ENCODE peak calls at places on chromosomes 4 and X, in ten cellular contexts. One of them, this sample, is unnamed.

GRCh38 chrX:17549005-17549685 is 174.1 kb downstream of the NHS start:
- DNase-seq in ovary: no peak
- DNase-seq in foreskin fibroblast: no peak
- DNase-seq in fibroblast of villous mesenchyme: no peak
- DNase-seq in CD4-positive, alpha-beta memory T cell: no peak
- DNase-seq in fibroblast of the aortic adventitia: no peak
- DNase-seq in body of pancreas: no peak
- DNase-seq in CD8-positive, alpha-beta memory T cell: no peak
- DNase-seq in HCT116: no peak
- DNase-seq in neural progenitor cell: peak
- DNase-seq in this sample: no peak

GRCh38 chr4:106160560-106160959 is 155.4 kb downstream of the TBCK start:
- DNase-seq in ovary: no peak
- DNase-seq in foreskin fibroblast: no peak
- DNase-seq in fibroblast of villous mesenchyme: peak
- DNase-seq in CD4-positive, alpha-beta memory T cell: no peak
- DNase-seq in fibroblast of the aortic adventitia: no peak
- DNase-seq in body of pancreas: no peak
- DNase-seq in CD8-positive, alpha-beta memory T cell: no peak
- DNase-seq in HCT116: no peak
- DNase-seq in neural progenitor cell: no peak
- DNase-seq in this sample: no peak

GRCh38 chrX:150768132-150768485 is 74.9 kb downstream of the MTMR1 start:
- DNase-seq in ovary: no peak
- DNase-seq in foreskin fibroblast: no peak
- DNase-seq in fibroblast of villous mesenchyme: peak
- DNase-seq in CD4-positive, alpha-beta memory T cell: no peak
- DNase-seq in fibroblast of the aortic adventitia: peak
- DNase-seq in body of pancreas: no peak
- DNase-seq in CD8-positive, alpha-beta memory T cell: no peak
- DNase-seq in HCT116: no peak
- DNase-seq in neural progenitor cell: no peak
- DNase-seq in this sample: peak

GRCh38 chr4:41256131-41256739 is 493 bp upstream of the UCHL1 start:
- DNase-seq in ovary: no peak
- DNase-seq in foreskin fibroblast: no peak
- DNase-seq in fibroblast of villous mesenchyme: peak
- DNase-seq in CD4-positive, alpha-beta memory T cell: no peak
- DNase-seq in fibroblast of the aortic adventitia: peak
- DNase-seq in body of pancreas: no peak
- DNase-seq in CD8-positive, alpha-beta memory T cell: no peak
- DNase-seq in HCT116: no peak
- DNase-seq in neural progenitor cell: peak
- DNase-seq in this sample: peak

GRCh38 chr4:69589884-69590283 is 49.6 kb downstream of the UGT2A2 start:
- DNase-seq in ovary: no peak
- DNase-seq in foreskin fibroblast: no peak
- DNase-seq in fibroblast of villous mesenchyme: no peak
- DNase-seq in CD4-positive, alpha-beta memory T cell: no peak
- DNase-seq in fibroblast of the aortic adventitia: no peak
- DNase-seq in body of pancreas: no peak
- DNase-seq in CD8-positive, alpha-beta memory T cell: no peak
- DNase-seq in HCT116: no peak
- DNase-seq in neural progenitor cell: no peak
- DNase-seq in this sample: no peak

GRCh38 chr4:39698424-39699009 is 581 bp downstream of the UBE2K start:
- DNase-seq in ovary: peak
- DNase-seq in foreskin fibroblast: no peak
- DNase-seq in fibroblast of villous mesenchyme: peak
- DNase-seq in CD4-positive, alpha-beta memory T cell: peak
- DNase-seq in fibroblast of the aortic adventitia: peak
- DNase-seq in body of pancreas: peak
- DNase-seq in CD8-positive, alpha-beta memory T cell: no peak
- DNase-seq in HCT116: no peak
- DNase-seq in neural progenitor cell: peak
- DNase-seq in this sample: no peak

GRCh38 chr4:8850830-8851188 is 20.8 kb downstream of the HMX1 start:
- DNase-seq in ovary: no peak
- DNase-seq in foreskin fibroblast: no peak
- DNase-seq in fibroblast of villous mesenchyme: no peak
- DNase-seq in CD4-positive, alpha-beta memory T cell: no peak
- DNase-seq in fibroblast of the aortic adventitia: no peak
- DNase-seq in body of pancreas: no peak
- DNase-seq in CD8-positive, alpha-beta memory T cell: no peak
- DNase-seq in HCT116: no peak
- DNase-seq in neural progenitor cell: no peak
- DNase-seq in this sample: no peak

GRCh38 chr4:178602833-178603232 is 1160.6 kb upstream of the AGA start:
- DNase-seq in ovary: no peak
- DNase-seq in foreskin fibroblast: no peak
- DNase-seq in fibroblast of villous mesenchyme: no peak
- DNase-seq in CD4-positive, alpha-beta memory T cell: no peak
- DNase-seq in fibroblast of the aortic adventitia: no peak
- DNase-seq in body of pancreas: no peak
- DNase-seq in CD8-positive, alpha-beta memory T cell: no peak
- DNase-seq in HCT116: no peak
- DNase-seq in neural progenitor cell: no peak
- DNase-seq in this sample: no peak

GRCh38 chr4:47383829-47384427 is 79.6 kb downstream of the COMMD8 start:
- DNase-seq in ovary: no peak
- DNase-seq in foreskin fibroblast: peak
- DNase-seq in fibroblast of villous mesenchyme: peak
- DNase-seq in CD4-positive, alpha-beta memory T cell: no peak
- DNase-seq in fibroblast of the aortic adventitia: peak
- DNase-seq in body of pancreas: no peak
- DNase-seq in CD8-positive, alpha-beta memory T cell: no peak
- DNase-seq in HCT116: peak
- DNase-seq in neural progenitor cell: peak
- DNase-seq in this sample: peak

GRCh38 chrX:131262738-131263679 is 26.1 kb downstream of the IGSF1 start:
- DNase-seq in ovary: no peak
- DNase-seq in foreskin fibroblast: no peak
- DNase-seq in fibroblast of villous mesenchyme: peak
- DNase-seq in CD4-positive, alpha-beta memory T cell: no peak
- DNase-seq in fibroblast of the aortic adventitia: no peak
- DNase-seq in body of pancreas: peak
- DNase-seq in CD8-positive, alpha-beta memory T cell: no peak
- DNase-seq in HCT116: peak
- DNase-seq in neural progenitor cell: peak
- DNase-seq in this sample: no peak

GRCh38 chr4:46667790-46668189 is 241.3 kb downstream of the COX7B2 start:
- DNase-seq in ovary: no peak
- DNase-seq in foreskin fibroblast: no peak
- DNase-seq in fibroblast of villous mesenchyme: no peak
- DNase-seq in CD4-positive, alpha-beta memory T cell: no peak
- DNase-seq in fibroblast of the aortic adventitia: no peak
- DNase-seq in body of pancreas: no peak
- DNase-seq in CD8-positive, alpha-beta memory T cell: no peak
- DNase-seq in HCT116: no peak
- DNase-seq in neural progenitor cell: no peak
- DNase-seq in this sample: no peak

GRCh38 chrX:72272868-72273267 is 4.2 kb downstream of the RPS4X start:
- DNase-seq in ovary: no peak
- DNase-seq in foreskin fibroblast: no peak
- DNase-seq in fibroblast of villous mesenchyme: peak
- DNase-seq in CD4-positive, alpha-beta memory T cell: no peak
- DNase-seq in fibroblast of the aortic adventitia: peak
- DNase-seq in body of pancreas: no peak
- DNase-seq in CD8-positive, alpha-beta memory T cell: no peak
- DNase-seq in HCT116: no peak
- DNase-seq in neural progenitor cell: no peak
- DNase-seq in this sample: no peak
- H3K4me3 ChIP-seq in ovary: no peak
- H3K4me3 ChIP-seq in foreskin fibroblast: no peak
- H3K4me3 ChIP-seq in fibroblast of villous mesenchyme: no peak
- H3K4me3 ChIP-seq in CD4-positive, alpha-beta memory T cell: no peak
- H3K4me3 ChIP-seq in fibroblast of the aortic adventitia: no peak
- H3K4me3 ChIP-seq in body of pancreas: no peak
- H3K4me3 ChIP-seq in CD8-positive, alpha-beta memory T cell: no peak
- H3K4me3 ChIP-seq in HCT116: no peak
- H3K4me3 ChIP-seq in neural progenitor cell: no peak
- H3K4me3 ChIP-seq in this sample: no peak

GRCh38 chr4:112704991-112705845 is 68.3 kb downstream of the LARP7 start:
- DNase-seq in ovary: peak
- DNase-seq in foreskin fibroblast: peak
- DNase-seq in fibroblast of villous mesenchyme: peak
- DNase-seq in CD4-positive, alpha-beta memory T cell: no peak
- DNase-seq in fibroblast of the aortic adventitia: peak
- DNase-seq in body of pancreas: peak
- DNase-seq in CD8-positive, alpha-beta memory T cell: no peak
- DNase-seq in HCT116: peak
- DNase-seq in neural progenitor cell: peak
- DNase-seq in this sample: peak

GRCh38 chr4:112706840-112707207 is 69.9 kb downstream of the LARP7 start:
- DNase-seq in ovary: no peak
- DNase-seq in foreskin fibroblast: no peak
- DNase-seq in fibroblast of villous mesenchyme: no peak
- DNase-seq in CD4-positive, alpha-beta memory T cell: no peak
- DNase-seq in fibroblast of the aortic adventitia: no peak
- DNase-seq in body of pancreas: no peak
- DNase-seq in CD8-positive, alpha-beta memory T cell: no peak
- DNase-seq in HCT116: no peak
- DNase-seq in neural progenitor cell: no peak
- DNase-seq in this sample: no peak

GRCh38 chr4:112702892-112703291 is 65.9 kb downstream of the LARP7 start:
- DNase-seq in ovary: no peak
- DNase-seq in foreskin fibroblast: peak
- DNase-seq in fibroblast of villous mesenchyme: no peak
- DNase-seq in CD4-positive, alpha-beta memory T cell: no peak
- DNase-seq in fibroblast of the aortic adventitia: no peak
- DNase-seq in body of pancreas: no peak
- DNase-seq in CD8-positive, alpha-beta memory T cell: no peak
- DNase-seq in HCT116: no peak
- DNase-seq in neural progenitor cell: no peak
- DNase-seq in this sample: no peak

GRCh38 chr4:112700679-112701078 is 63.7 kb downstream of the LARP7 start:
- DNase-seq in ovary: no peak
- DNase-seq in foreskin fibroblast: no peak
- DNase-seq in fibroblast of villous mesenchyme: no peak
- DNase-seq in CD4-positive, alpha-beta memory T cell: no peak
- DNase-seq in fibroblast of the aortic adventitia: no peak
- DNase-seq in body of pancreas: no peak
- DNase-seq in CD8-positive, alpha-beta memory T cell: no peak
- DNase-seq in HCT116: no peak
- DNase-seq in neural progenitor cell: no peak
- DNase-seq in this sample: no peak

DNA sequence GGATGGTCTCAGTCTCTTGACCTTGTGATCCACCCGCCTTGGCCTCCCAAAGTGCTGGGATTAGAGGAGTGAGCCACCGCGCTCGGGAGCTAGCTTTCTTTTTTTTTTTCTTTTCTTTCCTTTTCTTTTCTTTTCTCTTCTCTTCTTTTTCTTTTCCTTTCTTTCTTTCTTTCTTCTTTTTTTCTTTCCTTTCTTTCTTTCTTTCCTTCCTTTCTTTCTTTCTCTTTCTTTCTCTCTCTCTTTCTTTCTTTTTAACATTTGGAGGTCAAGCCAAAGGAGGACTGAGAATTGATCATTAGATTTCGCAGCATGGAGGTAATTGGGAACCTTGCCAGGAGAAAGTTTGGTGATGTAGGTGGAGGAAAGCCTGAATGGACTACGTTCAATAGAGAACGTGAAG is 67.4 kb downstream of the LARP7 start:
- DNase-seq in ovary: no peak
- DNase-seq in foreskin fibroblast: no peak
- DNase-seq in fibroblast of villous mesenchyme: no peak
- DNase-seq in CD4-positive, alpha-beta memory T cell: no peak
- DNase-seq in fibroblast of the aortic adventitia: no peak
- DNase-seq in body of pancreas: no peak
- DNase-seq in CD8-positive, alpha-beta memory T cell: no peak
- DNase-seq in HCT116: no peak
- DNase-seq in neural progenitor cell: no peak
- DNase-seq in this sample: no peak
- H3K4me3 ChIP-seq in ovary: no peak
- H3K4me3 ChIP-seq in foreskin fibroblast: no peak
- H3K4me3 ChIP-seq in fibroblast of villous mesenchyme: no peak
- H3K4me3 ChIP-seq in CD4-positive, alpha-beta memory T cell: no peak
- H3K4me3 ChIP-seq in fibroblast of the aortic adventitia: no peak
- H3K4me3 ChIP-seq in body of pancreas: no peak
- H3K4me3 ChIP-seq in CD8-positive, alpha-beta memory T cell: no peak
- H3K4me3 ChIP-seq in HCT116: no peak
- H3K4me3 ChIP-seq in neural progenitor cell: peak
- H3K4me3 ChIP-seq in this sample: no peak

DNA sequence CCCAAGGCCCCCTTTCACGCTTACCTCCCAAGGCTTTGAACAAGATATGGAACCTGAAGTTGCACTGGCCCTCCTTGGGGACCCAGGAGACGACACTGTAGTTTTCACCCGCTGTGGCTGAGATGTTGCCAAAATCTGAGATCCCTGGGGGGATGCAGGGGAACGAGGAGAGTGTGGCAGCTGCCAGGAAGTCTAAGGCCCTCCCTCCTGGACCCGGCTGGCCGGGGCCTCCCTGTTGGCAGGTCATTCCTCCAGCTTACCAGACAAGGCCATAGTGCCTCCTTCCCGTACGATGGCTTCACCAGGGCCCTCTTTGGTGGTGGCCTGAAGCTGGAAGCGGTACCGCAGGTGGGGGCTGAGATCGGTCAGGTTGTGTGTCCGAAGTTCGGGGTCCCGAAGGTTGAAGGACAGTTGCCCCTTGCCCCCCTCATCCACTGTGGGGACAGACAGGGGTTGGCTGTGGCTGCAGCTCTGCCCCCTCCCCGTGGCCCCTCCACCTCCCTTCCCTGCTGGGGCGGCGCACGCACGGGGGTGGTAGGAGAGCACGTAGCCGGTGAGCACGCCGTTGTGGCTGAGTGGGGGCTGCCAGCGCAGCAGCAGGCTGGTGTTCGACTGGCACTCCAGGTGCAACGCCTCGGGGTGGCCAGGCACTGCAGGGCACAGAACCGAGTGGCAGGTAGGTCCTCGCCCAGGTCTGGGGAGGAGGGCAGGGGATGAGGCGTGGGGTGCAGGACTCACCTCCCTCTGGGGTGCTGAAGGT is 21.2 kb downstream of the L1CAM start:
- DNase-seq in ovary: no peak
- DNase-seq in foreskin fibroblast: no peak
- DNase-seq in fibroblast of villous mesenchyme: no peak
- DNase-seq in CD4-positive, alpha-beta memory T cell: no peak
- DNase-seq in fibroblast of the aortic adventitia: no peak
- DNase-seq in body of pancreas: no peak
- DNase-seq in CD8-positive, alpha-beta memory T cell: no peak
- DNase-seq in HCT116: no peak
- DNase-seq in neural progenitor cell: no peak
- DNase-seq in this sample: no peak
- H3K4me3 ChIP-seq in ovary: no peak
- H3K4me3 ChIP-seq in foreskin fibroblast: no peak
- H3K4me3 ChIP-seq in fibroblast of villous mesenchyme: no peak
- H3K4me3 ChIP-seq in CD4-positive, alpha-beta memory T cell: no peak
- H3K4me3 ChIP-seq in fibroblast of the aortic adventitia: no peak
- H3K4me3 ChIP-seq in body of pancreas: no peak
- H3K4me3 ChIP-seq in CD8-positive, alpha-beta memory T cell: no peak
- H3K4me3 ChIP-seq in HCT116: no peak
- H3K4me3 ChIP-seq in neural progenitor cell: no peak
- H3K4me3 ChIP-seq in this sample: no peak

DNA sequence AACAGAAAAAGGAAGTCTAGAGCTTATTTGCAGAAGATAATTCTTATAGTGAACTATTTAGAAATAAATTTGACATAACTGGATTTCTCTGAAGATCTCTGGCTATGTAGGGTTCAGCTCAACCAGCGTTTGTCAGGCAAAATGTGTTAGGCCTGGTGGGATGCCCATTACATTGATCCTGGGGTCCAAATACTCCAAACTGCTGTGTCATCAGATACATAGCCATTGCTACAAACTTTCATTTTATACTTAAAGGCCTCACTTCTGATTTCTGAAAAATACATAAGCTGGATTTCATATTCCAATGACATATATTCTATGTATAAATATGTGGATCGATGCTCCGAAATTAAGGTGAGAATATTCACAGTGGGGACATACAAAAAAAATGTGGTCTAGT is 1958.9 kb upstream of the TENM3 start:
- DNase-seq in ovary: no peak
- DNase-seq in foreskin fibroblast: no peak
- DNase-seq in fibroblast of villous mesenchyme: no peak
- DNase-seq in CD4-positive, alpha-beta memory T cell: no peak
- DNase-seq in fibroblast of the aortic adventitia: no peak
- DNase-seq in body of pancreas: no peak
- DNase-seq in CD8-positive, alpha-beta memory T cell: no peak
- DNase-seq in HCT116: no peak
- DNase-seq in neural progenitor cell: no peak
- DNase-seq in this sample: no peak
- H3K4me3 ChIP-seq in ovary: no peak
- H3K4me3 ChIP-seq in foreskin fibroblast: no peak
- H3K4me3 ChIP-seq in fibroblast of villous mesenchyme: no peak
- H3K4me3 ChIP-seq in CD4-positive, alpha-beta memory T cell: no peak
- H3K4me3 ChIP-seq in fibroblast of the aortic adventitia: no peak
- H3K4me3 ChIP-seq in body of pancreas: no peak
- H3K4me3 ChIP-seq in CD8-positive, alpha-beta memory T cell: no peak
- H3K4me3 ChIP-seq in HCT116: no peak
- H3K4me3 ChIP-seq in neural progenitor cell: no peak
- H3K4me3 ChIP-seq in this sample: no peak

This sample was measured in AG10803.